ENCODE peak calls at places on chromosomes 12 and 14, in eight cellular contexts. One of them, this sample, is unnamed.
A peak's percentile ranks its signal among the peaks of the same experiment; 100 is the strongest.

GRCh38 chr12:3838065-3838464 is 35.1 kb downstream of the PARP11 start:
- DNase-seq in mammary epithelial cell: no peak
- DNase-seq in astrocyte: no peak
- DNase-seq in PC-3: no peak
- DNase-seq in OCI-LY7: no peak
- DNase-seq in GM23338: no peak
- DNase-seq in MM.1S: no peak
- DNase-seq in HCT116: no peak
- DNase-seq in this sample: no peak

GRCh38 chr12:101935769-101936741 is 58.7 kb downstream of the DRAM1 start:
- DNase-seq in OCI-LY7: peak; percentile 81
- DNase-seq in astrocyte: peak; percentile 97
- DNase-seq in MM.1S: peak; percentile 91
- DNase-seq in HCT116: no peak
- DNase-seq in PC-3: peak; percentile 37
- DNase-seq in mammary epithelial cell: peak; percentile 96
- DNase-seq in GM23338: peak; percentile 18
- DNase-seq in this sample: peak; percentile 80

GRCh38 chr12:112266473-112266872 is 115.8 kb downstream of the HECTD4 start:
- DNase-seq in mammary epithelial cell: no peak
- DNase-seq in HCT116: no peak
- DNase-seq in MM.1S: no peak
- DNase-seq in OCI-LY7: no peak
- DNase-seq in PC-3: no peak
- DNase-seq in GM23338: no peak
- DNase-seq in astrocyte: no peak
- DNase-seq in this sample: no peak

GRCh38 chr12:9143137-9143536 is 27.4 kb upstream of the A2M start:
- DNase-seq in astrocyte: no peak
- DNase-seq in PC-3: no peak
- DNase-seq in GM23338: no peak
- DNase-seq in HCT116: no peak
- DNase-seq in OCI-LY7: no peak
- DNase-seq in mammary epithelial cell: no peak
- DNase-seq in MM.1S: no peak
- DNase-seq in this sample: no peak

GRCh38 chr12:57216931-57217871 is 607 bp downstream of the NXPH4 start:
- DNase-seq in PC-3: peak; percentile 41
- DNase-seq in HCT116: no peak
- DNase-seq in MM.1S: no peak
- DNase-seq in mammary epithelial cell: peak; percentile 9
- DNase-seq in astrocyte: no peak
- DNase-seq in GM23338: peak; percentile 53
- DNase-seq in OCI-LY7: peak; percentile 18
- DNase-seq in this sample: no peak

GRCh38 chr14:37870947-37871346 is 275.5 kb downstream of the TTC6 start:
- DNase-seq in OCI-LY7: no peak
- DNase-seq in astrocyte: no peak
- DNase-seq in mammary epithelial cell: no peak
- DNase-seq in MM.1S: no peak
- DNase-seq in HCT116: no peak
- DNase-seq in GM23338: no peak
- DNase-seq in PC-3: peak; percentile 49
- DNase-seq in this sample: no peak

GRCh38 chr12:118061876-118062791 is 1.2 kb upstream of the WSB2 start:
- DNase-seq in PC-3: peak; percentile 73
- DNase-seq in MM.1S: no peak
- DNase-seq in astrocyte: peak; percentile 54
- DNase-seq in GM23338: peak; percentile 90
- DNase-seq in OCI-LY7: peak; percentile 13
- DNase-seq in mammary epithelial cell: peak; percentile 54
- DNase-seq in HCT116: no peak
- DNase-seq in this sample: peak; percentile 93

GRCh38 chr12:84698576-84699333 is 213.8 kb downstream of the SLC6A15 start:
- DNase-seq in MM.1S: no peak
- DNase-seq in astrocyte: no peak
- DNase-seq in OCI-LY7: no peak
- DNase-seq in PC-3: no peak
- DNase-seq in mammary epithelial cell: no peak
- DNase-seq in HCT116: no peak
- DNase-seq in GM23338: no peak
- DNase-seq in this sample: no peak

GRCh38 chr12:54251667-54252284 is 28.1 kb downstream of the CBX5 start:
- DNase-seq in OCI-LY7: peak; percentile 62
- DNase-seq in astrocyte: peak; percentile 22
- DNase-seq in PC-3: peak; percentile 65
- DNase-seq in HCT116: peak; percentile 37
- DNase-seq in GM23338: peak; percentile 79
- DNase-seq in MM.1S: peak; percentile 34
- DNase-seq in mammary epithelial cell: no peak
- DNase-seq in this sample: peak; percentile 84

GRCh38 chr12:80241576-80242273 is 142.4 kb downstream of the OTOGL start:
- DNase-seq in OCI-LY7: no peak
- DNase-seq in GM23338: no peak
- DNase-seq in MM.1S: no peak
- DNase-seq in HCT116: no peak
- DNase-seq in PC-3: peak; percentile 42
- DNase-seq in mammary epithelial cell: peak; percentile 18
- DNase-seq in astrocyte: peak; percentile 84
- DNase-seq in this sample: peak; percentile 53

GRCh38 chr14:23245282-23245681 is 7.5 kb downstream of the RNF212B start:
- DNase-seq in HCT116: no peak
- DNase-seq in OCI-LY7: no peak
- DNase-seq in MM.1S: no peak
- DNase-seq in astrocyte: no peak
- DNase-seq in PC-3: no peak
- DNase-seq in mammary epithelial cell: no peak
- DNase-seq in GM23338: no peak
- DNase-seq in this sample: no peak

GRCh38 chr14:69828372-69828771 is 31.3 kb upstream of the SLC10A1 start:
- DNase-seq in astrocyte: no peak
- DNase-seq in MM.1S: no peak
- DNase-seq in mammary epithelial cell: no peak
- DNase-seq in OCI-LY7: no peak
- DNase-seq in PC-3: no peak
- DNase-seq in GM23338: no peak
- DNase-seq in HCT116: no peak
- DNase-seq in this sample: no peak

GRCh38 chr12:72267974-72268373 is 4.2 kb upstream of the TRHDE start:
- DNase-seq in mammary epithelial cell: no peak
- DNase-seq in MM.1S: no peak
- DNase-seq in astrocyte: no peak
- DNase-seq in OCI-LY7: peak; percentile 0
- DNase-seq in HCT116: no peak
- DNase-seq in PC-3: peak; percentile 52
- DNase-seq in GM23338: peak; percentile 20
- DNase-seq in this sample: no peak

GRCh38 chr12:72269491-72269890 is 2.7 kb upstream of the TRHDE start:
- DNase-seq in HCT116: no peak
- DNase-seq in mammary epithelial cell: no peak
- DNase-seq in OCI-LY7: no peak
- DNase-seq in astrocyte: no peak
- DNase-seq in MM.1S: no peak
- DNase-seq in GM23338: no peak
- DNase-seq in PC-3: peak; percentile 71
- DNase-seq in this sample: no peak

GRCh38 chr12:72268386-72268785 is 3.8 kb upstream of the TRHDE start:
- DNase-seq in MM.1S: no peak
- DNase-seq in astrocyte: no peak
- DNase-seq in GM23338: no peak
- DNase-seq in OCI-LY7: no peak
- DNase-seq in mammary epithelial cell: no peak
- DNase-seq in HCT116: no peak
- DNase-seq in PC-3: no peak
- DNase-seq in this sample: no peak

GRCh38 chr12:72261885-72262284 is 10.3 kb upstream of the TRHDE start:
- DNase-seq in mammary epithelial cell: no peak
- DNase-seq in OCI-LY7: no peak
- DNase-seq in GM23338: no peak
- DNase-seq in PC-3: no peak
- DNase-seq in MM.1S: no peak
- DNase-seq in HCT116: no peak
- DNase-seq in astrocyte: no peak
- DNase-seq in this sample: no peak

GRCh38 chr12:72264548-72265175 is 7.5 kb upstream of the TRHDE start:
- DNase-seq in PC-3: peak; percentile 62
- DNase-seq in mammary epithelial cell: no peak
- DNase-seq in astrocyte: no peak
- DNase-seq in HCT116: no peak
- DNase-seq in GM23338: peak; percentile 57
- DNase-seq in MM.1S: peak; percentile 41
- DNase-seq in OCI-LY7: peak; percentile 13
- DNase-seq in this sample: no peak
- H3K79me2 ChIP-seq in PC-3: peaks cover 66% of the 10 kb centered on the region
- H3K79me2 ChIP-seq in mammary epithelial cell: peaks cover 40% of the 10 kb centered on the region
- H3K79me2 ChIP-seq in astrocyte: peaks cover 44% of the 10 kb centered on the region
- H3K79me2 ChIP-seq in HCT116: no peaks in the 10 kb centered on the region
- H3K79me2 ChIP-seq in GM23338: peaks cover 10% of the 10 kb centered on the region
- H3K79me2 ChIP-seq in MM.1S: no peaks in the 10 kb centered on the region
- H3K79me2 ChIP-seq in OCI-LY7: no peaks in the 10 kb centered on the region
- H3K79me2 ChIP-seq in this sample: no peaks in the 10 kb centered on the region

GRCh38 chr12:10722502-10722904 is 620 bp downstream of the YBX3 start:
- DNase-seq in OCI-LY7: peak; percentile 75
- DNase-seq in MM.1S: peak; percentile 47
- DNase-seq in PC-3: peak; percentile 48
- DNase-seq in astrocyte: peak; percentile 47
- DNase-seq in GM23338: no peak
- DNase-seq in mammary epithelial cell: peak; percentile 60
- DNase-seq in HCT116: no peak
- DNase-seq in this sample: peak; percentile 93
- TF ChIP-seq CTCF in OCI-LY7: peak; percentile 44
- TF ChIP-seq CTCF in MM.1S: peak; percentile 20
- TF ChIP-seq CTCF in PC-3: no peak
- TF ChIP-seq CTCF in astrocyte: no peak
- TF ChIP-seq CTCF in GM23338: no peak
- TF ChIP-seq CTCF in mammary epithelial cell: peak; percentile 33
- TF ChIP-seq CTCF in HCT116: peak; percentile 5
- TF ChIP-seq CTCF in this sample: no peak

DNA sequence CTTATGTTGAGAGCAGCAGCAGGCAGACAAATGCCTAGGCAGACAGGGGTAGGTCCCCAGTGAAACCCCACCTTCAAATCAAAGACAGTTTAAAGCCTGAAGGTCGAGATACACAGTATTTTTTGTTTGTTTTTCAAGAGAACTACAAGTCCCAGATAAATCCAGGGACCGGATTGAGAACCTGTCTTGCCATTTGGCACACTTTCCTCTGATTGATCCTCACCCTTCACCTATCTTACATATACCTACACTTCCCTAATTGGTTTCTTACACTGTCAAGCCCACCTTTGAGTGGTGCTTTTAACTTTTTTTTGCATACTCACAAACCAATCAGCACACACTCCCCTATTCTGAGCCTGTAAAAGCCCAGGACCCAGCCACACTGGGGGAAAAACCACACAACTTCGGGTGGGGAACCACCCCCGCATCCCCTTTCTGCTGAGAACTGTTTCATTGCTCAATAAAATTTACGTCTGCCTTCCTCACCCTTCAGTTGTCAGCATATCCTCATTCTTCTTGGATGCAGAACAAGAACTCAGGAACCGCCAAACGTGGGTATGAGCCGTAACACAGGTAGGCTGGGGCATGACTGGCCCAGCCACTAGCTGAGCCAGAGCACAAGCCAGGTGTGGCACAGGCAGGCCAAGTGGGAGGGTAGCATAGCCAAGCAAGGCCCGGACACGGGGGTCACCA is 11.1 kb downstream of the DICER1 start:
- DNase-seq in GM23338: no peak
- DNase-seq in mammary epithelial cell: peak; percentile 75
- DNase-seq in astrocyte: no peak
- DNase-seq in PC-3: no peak
- DNase-seq in MM.1S: no peak
- DNase-seq in HCT116: no peak
- DNase-seq in OCI-LY7: no peak
- DNase-seq in this sample: no peak
- H3K4me2 ChIP-seq in GM23338: peak overlapping the region; percentile 23
- H3K4me2 ChIP-seq in mammary epithelial cell: no peak overlapping the region
- H3K4me2 ChIP-seq in astrocyte: no peak overlapping the region
- H3K4me2 ChIP-seq in PC-3: no peak overlapping the region
- H3K4me2 ChIP-seq in MM.1S: no peak overlapping the region
- H3K4me2 ChIP-seq in HCT116: no peak overlapping the region
- H3K4me2 ChIP-seq in OCI-LY7: no peak overlapping the region
- H3K4me2 ChIP-seq in this sample: no peak overlapping the region

GRCh38 chr12:751828-752672 is at the start of gene WNK1:
- DNase-seq in MM.1S: peak; percentile 99
- DNase-seq in astrocyte: peak; percentile 98
- DNase-seq in OCI-LY7: peak; percentile 99
- DNase-seq in mammary epithelial cell: peak; percentile 97
- DNase-seq in PC-3: peak; percentile 97
- DNase-seq in GM23338: peak; percentile 99
- DNase-seq in HCT116: peak; percentile 97
- DNase-seq in this sample: peak; percentile 98

GRCh38 chr12:753401-754237 is 1.2 kb downstream of the WNK1 start:
- DNase-seq in PC-3: no peak
- DNase-seq in HCT116: no peak
- DNase-seq in astrocyte: no peak
- DNase-seq in OCI-LY7: peak; percentile 57
- DNase-seq in mammary epithelial cell: no peak
- DNase-seq in MM.1S: peak; percentile 52
- DNase-seq in GM23338: peak; percentile 70
- DNase-seq in this sample: peak; percentile 81

GRCh38 chr12:754238-754816 is 1.9 kb downstream of the WNK1 start:
- DNase-seq in mammary epithelial cell: peak; percentile 43
- DNase-seq in astrocyte: no peak
- DNase-seq in HCT116: no peak
- DNase-seq in PC-3: peak; percentile 49
- DNase-seq in MM.1S: no peak
- DNase-seq in GM23338: no peak
- DNase-seq in OCI-LY7: peak; percentile 31
- DNase-seq in this sample: peak; percentile 17

GRCh38 chr12:751192-751827 is 1.1 kb upstream of the WNK1 start:
- DNase-seq in mammary epithelial cell: peak; percentile 92
- DNase-seq in OCI-LY7: peak; percentile 99
- DNase-seq in PC-3: peak; percentile 93
- DNase-seq in astrocyte: peak; percentile 92
- DNase-seq in MM.1S: peak; percentile 97
- DNase-seq in HCT116: peak; percentile 93
- DNase-seq in GM23338: peak; percentile 99
- DNase-seq in this sample: peak; percentile 96

DNA sequence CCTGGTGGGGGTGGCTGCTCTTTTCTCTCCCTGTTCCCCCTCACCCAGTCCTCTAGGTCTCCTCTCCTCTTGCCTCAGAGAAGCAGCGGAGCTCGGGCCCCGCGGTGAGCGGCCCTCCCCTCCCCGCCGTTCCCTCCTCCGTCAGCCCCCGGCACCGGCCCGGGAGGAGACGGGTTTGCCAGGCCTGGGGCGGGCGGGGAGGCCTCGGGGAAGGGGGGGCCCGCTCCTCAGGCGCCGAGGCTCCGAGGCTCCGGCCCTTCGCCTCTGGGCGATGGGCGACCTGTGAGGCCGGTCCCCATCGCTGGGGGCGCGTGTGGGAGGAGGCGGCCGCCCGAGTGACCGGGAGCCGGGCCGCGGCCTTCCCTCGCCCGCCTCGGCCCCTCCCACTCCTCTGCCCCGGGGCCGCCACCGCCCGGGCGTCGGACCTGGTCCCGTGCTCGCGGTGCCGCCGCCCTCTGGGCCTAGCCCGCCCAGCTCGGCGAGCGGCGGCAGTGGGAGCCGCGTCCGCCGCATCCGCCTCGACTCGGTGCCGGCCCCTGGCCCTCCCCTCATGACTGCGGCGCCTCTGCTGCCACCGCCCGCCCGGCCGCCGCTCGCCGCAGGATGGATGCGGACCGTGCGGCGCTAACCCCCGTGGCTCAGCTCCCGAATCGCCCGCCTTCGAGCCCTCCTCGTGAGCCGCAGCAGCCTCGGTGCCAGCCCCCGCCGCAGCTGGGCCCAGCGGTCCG is 458 bp downstream of the WNK1 start:
- DNase-seq in PC-3: peak; percentile 36
- DNase-seq in OCI-LY7: peak; percentile 72
- DNase-seq in GM23338: peak; percentile 66
- DNase-seq in mammary epithelial cell: peak; percentile 53
- DNase-seq in astrocyte: no peak
- DNase-seq in MM.1S: peak; percentile 60
- DNase-seq in HCT116: no peak
- DNase-seq in this sample: peak; percentile 85
- H3K79me2 ChIP-seq in PC-3: peaks cover 50% of the 10 kb centered on the region
- H3K79me2 ChIP-seq in OCI-LY7: peaks cover 50% of the 10 kb centered on the region
- H3K79me2 ChIP-seq in GM23338: peaks cover 41% of the 10 kb centered on the region
- H3K79me2 ChIP-seq in mammary epithelial cell: peaks cover 55% of the 10 kb centered on the region
- H3K79me2 ChIP-seq in astrocyte: peaks cover 51% of the 10 kb centered on the region
- H3K79me2 ChIP-seq in MM.1S: peaks cover 48% of the 10 kb centered on the region
- H3K79me2 ChIP-seq in HCT116: peaks cover 50% of the 10 kb centered on the region
- H3K79me2 ChIP-seq in this sample: peaks cover 51% of the 10 kb centered on the region

This sample was measured in osteoblast.